ENCODE peak calls at places on chromosomes 12 and 14, in five cellular contexts. Q, K, B, G and R are unnamed samples.
A peak's percentile ranks its signal among the peaks of the same experiment; 100 is the strongest.

GRCh38 chr14:106318700-106319099 is 792.3 kb downstream of the TMEM121 start:
- DNase-seq in Q (no peak), B (no peak), G (no peak), K (no peak), R (no peak)

GRCh38 chr14:79557309-79557708 is 654.0 kb downstream of the DIO2 start:
- DNase-seq in B (no peak), K (no peak), Q (no peak), G (no peak), R (no peak)

GRCh38 chr12:77584860-77585259 is 245.8 kb upstream of the NAV3 start:
- DNase-seq in K (no peak), B (no peak), Q (no peak), G (no peak), R (no peak)

GRCh38 chr12:49842519-49843352 is at the start of gene BCDIN3D:
- DNase-seq in G (peak; percentile 94), K (peak; percentile 94), Q (peak; percentile 97), B (peak; percentile 85), R (no peak)

GRCh38 chr12:96094201-96094600 is 58.8 kb upstream of the LTA4H start:
- DNase-seq in G (no peak), K (peak; percentile 45), Q (peak; percentile 91), B (no peak), R (peak; percentile 21)

GRCh38 chr14:86515195-86515594 is 985.3 kb downstream of the FLRT2 start:
- DNase-seq in Q (no peak), B (no peak), G (no peak), K (no peak), R (no peak)

GRCh38 chr12:56645201-56645716 is 525 bp downstream of the ATP5F1B start:
- DNase-seq in B (no peak), Q (no peak), K (no peak), G (no peak), R (no peak)

GRCh38 chr12:57755454-57756372 is 810 bp downstream of the MARCHF9 start:
- DNase-seq in K (peak; percentile 67), B (no peak), G (no peak), Q (no peak), R (no peak)

GRCh38 chr14:32366256-32366655 is 37.2 kb downstream of the AKAP6 start:
- DNase-seq in B (peak; percentile 59), G (no peak), K (no peak), Q (no peak), R (no peak)
- TF ChIP-seq CTCF in B (no peak), G (no peak), K (no peak), Q (peak; percentile 6), R (peak; percentile 29)

GRCh38 chr14:34987180-34987579 is 4.4 kb downstream of the SRP54 start:
- DNase-seq in B (no peak), K (no peak), Q (no peak), G (no peak), R (no peak)
- H3K4me3 ChIP-seq in B (no peak overlapping the region), K (no peak overlapping the region), Q (no peak overlapping the region), G (no peak overlapping the region), R (no peak overlapping the region)

GRCh38 chr12:117236456-117237001 is 46.3 kb upstream of the FBXO21 start:
- DNase-seq in Q (peak; percentile 19), B (peak; percentile 16), G (peak; percentile 78), K (peak; percentile 85), R (peak; percentile 23)
- H3K36me3 ChIP-seq in Q (no peaks in the 10 kb centered on the region), B (no peaks in the 10 kb centered on the region), G (no peaks in the 10 kb centered on the region), K (no peaks in the 10 kb centered on the region), R (no peaks in the 10 kb centered on the region)

GRCh38 chr14:43535231-43535838 is 971.7 kb downstream of the FSCB start:
- DNase-seq in B (no peak), G (no peak), Q (no peak), K (no peak), R (no peak)

GRCh38 chr14:43539210-43539609 is 967.9 kb downstream of the FSCB start:
- DNase-seq in G (no peak), K (no peak), Q (no peak), B (no peak), R (peak; percentile 5)

GRCh38 chr14:43541356-43541755 is 965.7 kb downstream of the FSCB start:
- DNase-seq in K (no peak), B (no peak), Q (no peak), G (no peak), R (no peak)

GRCh38 chr14:43540948-43541347 is 966.1 kb downstream of the FSCB start:
- DNase-seq in B (no peak), Q (no peak), K (no peak), G (no peak), R (no peak)
- TF ChIP-seq CTCF in B (no peak), Q (no peak), K (no peak), G (no peak), R (no peak)

GRCh38 chr12:111687255-111687654 is 1.4 kb downstream of the ACAD10 start:
- DNase-seq in Q (no peak), B (no peak), G (no peak), K (no peak), R (no peak)
- H3K4me3 ChIP-seq in Q (no peak overlapping the region), B (no peak overlapping the region), G (no peak overlapping the region), K (peak overlapping the region; percentile 99), R (no peak overlapping the region)

GRCh38 chr12:132006056-132006680 is 56.4 kb downstream of the EP400 start:
- DNase-seq in B (no peak), G (no peak), Q (no peak), K (no peak), R (no peak)

GRCh38 chr12:132007041-132007440 is 57.3 kb downstream of the EP400 start:
- DNase-seq in B (no peak), G (no peak), Q (no peak), K (no peak), R (no peak)

GRCh38 chr12:132003846-132004245 is 54.1 kb downstream of the EP400 start:
- DNase-seq in G (no peak), K (no peak), B (peak; percentile 76), Q (no peak), R (no peak)

GRCh38 chr12:132009336-132009859 is 59.7 kb downstream of the EP400 start:
- DNase-seq in G (no peak), Q (no peak), K (no peak), B (no peak), R (no peak)

GRCh38 chr12:132004946-132005345 is 55.2 kb downstream of the EP400 start:
- DNase-seq in B (no peak), Q (no peak), G (no peak), K (no peak), R (no peak)
- H3K36me3 ChIP-seq in B (peaks cover 18% of the 10 kb centered on the region), Q (peaks cover 10% of the 10 kb centered on the region), G (peaks cover 25% of the 10 kb centered on the region), K (peaks cover 80% of the 10 kb centered on the region), R (no peaks in the 10 kb centered on the region)

DNA sequence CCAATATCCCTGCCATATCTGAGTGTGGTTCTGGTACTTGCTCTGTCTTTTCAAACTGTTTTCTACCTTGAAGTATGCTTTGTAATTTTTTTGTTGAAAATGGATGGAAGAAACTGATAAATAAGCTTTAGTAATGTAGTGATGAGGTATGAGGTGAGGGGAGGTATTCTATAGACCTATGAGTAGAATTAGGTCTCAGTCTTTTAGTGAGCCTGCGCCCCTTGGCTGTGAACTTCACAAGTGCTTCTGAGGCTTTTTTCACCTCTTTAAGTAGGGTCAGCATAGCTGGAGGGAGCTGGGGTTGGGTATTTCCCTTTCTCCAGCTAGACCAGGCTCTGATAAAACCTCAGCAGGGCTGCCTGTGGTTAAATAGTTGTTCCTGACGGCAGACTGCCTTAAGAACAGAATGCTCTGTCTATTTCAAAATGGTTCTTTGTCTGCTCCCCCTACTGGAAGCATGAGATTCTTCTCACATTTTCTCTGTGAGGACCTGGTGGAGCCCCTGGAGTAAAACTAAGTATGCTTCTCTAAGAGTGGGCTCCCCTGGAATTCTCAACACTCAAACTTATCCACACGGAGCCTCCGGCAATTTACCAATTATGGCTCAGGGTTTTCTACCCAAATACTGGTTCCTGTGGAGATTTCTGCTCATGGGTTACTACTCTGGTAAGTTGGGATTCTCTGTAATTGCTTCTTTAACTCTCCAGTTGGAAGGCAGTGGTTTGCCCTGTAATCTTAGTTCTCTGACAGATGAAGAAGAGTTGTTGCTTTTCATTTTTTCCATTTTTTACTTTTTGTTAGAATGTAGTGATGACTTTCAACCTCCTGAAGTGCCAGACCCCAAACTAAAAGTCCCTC is 13.1 kb downstream of the KRT5 start:
- DNase-seq in G (no peak), K (no peak), Q (peak; percentile 82), B (peak; percentile 85), R (peak; percentile 42)
- TF ChIP-seq CTCF in G (no peak), K (no peak), Q (peak; percentile 58), B (peak; percentile 61), R (peak; percentile 58)

GRCh38 chr12:52151153-52151858 is 40.5 kb downstream of the KRT80 start:
- DNase-seq in G (no peak), Q (no peak), K (no peak), B (no peak), R (no peak)

GRCh38 chr12:52149182-52149641 is 42.6 kb downstream of the KRT80 start:
- DNase-seq in K (no peak), B (no peak), Q (no peak), G (no peak), R (no peak)

GRCh38 chr12:52152905-52153317 is 38.9 kb downstream of the KRT80 start:
- DNase-seq in K (no peak), B (no peak), Q (no peak), G (no peak), R (no peak)

GRCh38 chr12:52149651-52150241 is 42.1 kb downstream of the KRT80 start:
- DNase-seq in K (no peak), B (no peak), Q (peak; percentile 51), G (no peak), R (no peak)

DNA sequence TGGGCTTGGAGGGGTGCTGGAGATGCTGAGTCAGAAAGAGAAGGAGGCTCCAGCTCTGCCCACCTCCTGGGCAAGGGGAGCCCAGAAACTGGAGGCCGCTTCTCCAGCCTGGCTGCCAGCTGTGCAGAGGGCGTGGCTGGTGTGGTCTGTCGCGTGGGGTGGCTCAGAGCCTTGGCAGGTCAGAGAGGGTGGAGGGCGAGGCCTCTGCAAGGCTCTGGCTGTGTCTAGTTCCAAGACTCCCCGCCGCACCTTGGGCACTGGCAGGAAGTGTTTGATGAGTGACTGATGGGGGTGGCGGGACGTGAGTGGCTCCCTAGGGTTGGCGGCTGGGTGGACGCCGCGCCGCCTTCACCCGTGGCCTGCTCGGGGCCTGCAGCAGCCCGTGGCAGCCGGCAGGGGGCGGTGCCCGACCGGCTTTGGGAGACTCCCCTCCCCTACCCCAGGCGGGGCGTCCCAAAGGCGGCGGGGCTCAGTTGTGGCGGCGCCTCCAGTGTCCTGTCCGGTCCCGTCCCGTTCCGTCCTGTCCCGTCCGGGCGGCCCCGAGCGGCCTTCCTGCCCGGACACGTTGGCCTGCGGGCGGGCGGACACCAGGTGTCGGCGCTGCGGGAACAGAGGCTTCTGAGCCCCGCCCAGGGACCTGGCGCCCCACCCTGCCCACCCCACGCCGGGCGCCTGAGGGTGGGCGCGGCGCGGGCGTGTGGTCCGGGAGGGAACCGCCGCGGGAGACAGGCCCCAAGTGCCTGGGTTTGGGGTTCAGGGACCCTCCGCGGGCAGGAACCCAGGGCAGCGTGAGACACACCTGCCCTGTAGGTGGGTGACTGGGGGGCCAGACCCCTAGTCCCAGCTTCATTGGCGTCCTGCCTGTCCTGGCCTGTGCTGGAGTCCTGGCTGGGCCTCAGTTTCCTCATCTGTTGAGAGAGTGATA is 39.7 kb downstream of the KRT80 start:
- DNase-seq in G (peak; percentile 70), Q (peak; percentile 95), B (no peak), K (peak; percentile 79), R (no peak)
- H3K4me3 ChIP-seq in G (no peak overlapping the region), Q (no peak overlapping the region), B (peak overlapping the region; percentile 22), K (peak overlapping the region; percentile 45), R (peak overlapping the region; percentile 21)